ENCODE peak calls at places on chromosome 9, in ten cellular contexts. S is glutamatergic neuron; F is midbrain; T is ACHN; Q is pancreas; W is stimulated activated CD8-positive, alpha-beta memory T cell treated with anti-CD3 and anti-CD28 coated beads, Interleukin-12 subunit alpha, Interleukin-12 subunit beta, amount 100 ng/mL, for 1 hour; B is bronchial epithelial cell; H is neural crest cell; Z is transverse colon; M is NCI-H345. U is an unnamed sample.

GRCh38 chr9:137138058-137138697 is 776 bp upstream of the GRIN1 start:
- DNase-seq in Z (no peak), B (no peak), T (no peak), S (peak; percentile 80), W (no peak), Q (peak; percentile 59), M (peak; percentile 30), H (no peak), F (no peak), U (peak; percentile 93)

GRCh38 chr9:68668127-68668526 is 36.9 kb upstream of the PIP5K1B start:
- DNase-seq in B (no peak), Q (no peak), M (no peak), F (no peak), W (no peak), H (no peak), S (no peak), T (no peak), Z (no peak), U (no peak)

GRCh38 chr9:96383165-96383939 is at the start of gene SLC35D2:
- DNase-seq in W (no peak), Z (peak; percentile 87), M (peak; percentile 10), S (peak; percentile 69), H (peak; percentile 42), B (peak; percentile 27), F (peak; percentile 48), Q (peak; percentile 88), T (peak; percentile 73), U (peak; percentile 17)

GRCh38 chr9:82593436-82593835 is 469.5 kb downstream of the RASEF start:
- DNase-seq in Z (no peak), Q (no peak), T (no peak), F (no peak), M (no peak), B (no peak), W (no peak), H (no peak), S (no peak), U (peak; percentile 3)

GRCh38 chr9:126788631-126789349 is 16.1 kb upstream of the ZBTB43 start:
- DNase-seq in F (no peak), Q (no peak), W (no peak), T (no peak), B (peak; percentile 95), H (no peak), Z (no peak), M (no peak), S (no peak), U (no peak)

GRCh38 chr9:129059796-129060785 is 20.8 kb upstream of the DOLPP1 start:
- DNase-seq in M (no peak), W (no peak), S (no peak), F (no peak), Z (no peak), T (no peak), Q (peak; percentile 50), H (no peak), B (no peak), U (no peak)

GRCh38 chr9:100511205-100511604 is 38.3 kb downstream of the TMEFF1 start:
- DNase-seq in W (no peak), H (no peak), T (no peak), S (no peak), B (no peak), Q (no peak), M (no peak), F (no peak), Z (no peak), U (no peak)

GRCh38 chr9:105447386-105447813 is 434 bp upstream of the FSD1L start:
- DNase-seq in F (no peak), M (no peak), T (no peak), H (no peak), Z (no peak), S (no peak), B (peak; percentile 15), Q (no peak), W (no peak), U (no peak)

GRCh38 chr9:129312251-129312650 is 134.2 kb upstream of the IER5L start:
- DNase-seq in W (no peak), H (no peak), F (no peak), M (no peak), B (no peak), T (no peak), S (no peak), Q (no peak), Z (no peak), U (no peak)

GRCh38 chr9:129558551-129559505 is 62.1 kb downstream of the C9orf50 start:
- DNase-seq in Z (no peak), Q (peak; percentile 75), H (no peak), W (no peak), M (no peak), B (no peak), T (no peak), F (no peak), S (no peak), U (no peak)

GRCh38 chr9:113309204-113309813 is 6.1 kb upstream of the RNF183 start:
- DNase-seq in B (peak; percentile 49), H (no peak), M (peak; percentile 52), T (peak; percentile 45), Q (no peak), Z (peak; percentile 41), F (peak; percentile 47), W (peak; percentile 3), S (no peak), U (peak; percentile 36)

GRCh38 chr9:1619915-1620705 is 395.0 kb upstream of the SMARCA2 start:
- DNase-seq in B (peak; percentile 69), W (no peak), Z (no peak), S (no peak), F (peak; percentile 53), T (peak; percentile 14), M (peak; percentile 16), Q (no peak), H (no peak), U (peak; percentile 1)

GRCh38 chr9:27088981-27089380 is 20.0 kb upstream of the TEK start:
- DNase-seq in B (no peak), Z (no peak), H (no peak), T (no peak), S (no peak), F (no peak), Q (no peak), W (no peak), M (no peak), U (no peak)

GRCh38 chr9:83432104-83432627 is 106.0 kb downstream of the FRMD3 start:
- DNase-seq in W (no peak), Z (peak; percentile 77), F (peak; percentile 73), B (no peak), S (no peak), H (no peak), Q (peak; percentile 94), T (peak; percentile 13), M (no peak), U (peak; percentile 4)

GRCh38 chr9:98263080-98263479 is 7.6 kb upstream of the TBC1D2 start:
- DNase-seq in B (no peak), S (no peak), M (no peak), W (no peak), Z (no peak), H (no peak), T (no peak), F (no peak), Q (no peak), U (no peak)

GRCh38 chr9:113853333-113853732 is 22.8 kb upstream of the ZNF618 start:
- DNase-seq in B (peak; percentile 46), T (peak; percentile 39), W (no peak), F (no peak), H (no peak), S (no peak), Z (no peak), Q (no peak), M (no peak), U (no peak)

GRCh38 chr9:130662927-130663257 is 1.5 kb upstream of the PRDM12 start:
- DNase-seq in S (peak; percentile 37), B (no peak), F (no peak), T (no peak), M (no peak), Q (no peak), H (no peak), Z (no peak), W (no peak), U (no peak)

GRCh38 chr9:95071450-95071849 is 246.1 kb downstream of the FANCC start:
- DNase-seq in W (no peak), S (no peak), Z (no peak), H (no peak), Q (no peak), M (no peak), F (no peak), T (no peak), B (no peak), U (no peak)

GRCh38 chr9:117120061-117120460 is 294.8 kb downstream of the ASTN2 start:
- DNase-seq in T (no peak), Z (no peak), F (no peak), Q (no peak), S (no peak), W (no peak), M (no peak), H (no peak), B (peak; percentile 95), U (no peak)

GRCh38 chr9:33097192-33097591 is 20.7 kb upstream of the SMU1 start:
- DNase-seq in B (no peak), Q (no peak), H (no peak), Z (no peak), T (no peak), M (no peak), F (no peak), W (no peak), S (no peak), U (no peak)

GRCh38 chr9:88007291-88007650 is 32.9 kb upstream of the CDK20 start:
- DNase-seq in S (no peak), M (no peak), Q (no peak), H (no peak), F (no peak), W (no peak), B (no peak), Z (no peak), T (no peak), U (no peak)

GRCh38 chr9:121771851-121772599 is 120.6 kb downstream of the DAB2IP start:
- DNase-seq in S (peak; percentile 7), Q (peak; percentile 54), W (no peak), M (no peak), H (no peak), T (no peak), B (no peak), Z (no peak), F (no peak), U (no peak)

GRCh38 chr9:89711866-89712265 is 107.1 kb downstream of the GADD45G start:
- DNase-seq in T (no peak), B (no peak), Q (no peak), S (no peak), Z (no peak), W (no peak), M (no peak), F (no peak), H (no peak), U (no peak)

GRCh38 chr9:116308070-116308469 is 154.5 kb downstream of the PAPPA start:
- DNase-seq in S (no peak), Q (no peak), B (no peak), F (no peak), Z (no peak), M (no peak), W (no peak), T (no peak), H (no peak), U (no peak)

GRCh38 chr9:122827759-122828090 is 663 bp downstream of the PDCL start:
- DNase-seq in F (peak; percentile 58), Q (no peak), M (peak; percentile 53), T (peak; percentile 14), S (no peak), W (no peak), B (peak; percentile 14), H (no peak), Z (no peak), U (peak; percentile 14)

GRCh38 chr9:123686131-123686848 is 243.6 kb downstream of the DENND1A start:
- DNase-seq in Q (no peak), H (no peak), S (no peak), B (peak; percentile 59), T (no peak), Z (peak; percentile 71), M (no peak), F (no peak), W (no peak), U (no peak)

GRCh38 chr9:137305060-137305787 is 3.2 kb upstream of the NRARP start:
- DNase-seq in H (no peak), Z (peak; percentile 86), S (peak; percentile 81), B (peak; percentile 55), W (peak; percentile 24), T (no peak), Q (peak; percentile 93), M (peak; percentile 64), F (no peak), U (no peak)

GRCh38 chr9:4887556-4887955 is 94.8 kb downstream of the RCL1 start:
- DNase-seq in S (no peak), F (no peak), M (peak; percentile 34), Q (no peak), B (peak; percentile 89), H (no peak), Z (no peak), W (no peak), T (peak; percentile 9), U (peak; percentile 13)

U was measured in cerebellum.